ENCODE peak calls at places on chromosomes 1 and 21, in five cellular contexts. Q, M, C, X and N are unnamed samples.

GRCh38 chr1:236417325-236417724 is 23.2 kb downstream of the EDARADD start:
- DNase-seq in Q (no peak), M (no peak), X (no peak), C (no peak), N (no peak)

GRCh38 chr1:244102051-244102450 is 51.0 kb downstream of the ZBTB18 start:
- DNase-seq in Q (no peak), X (no peak), C (no peak), M (no peak), N (no peak)

GRCh38 chr1:150151291-150152181 is 1.8 kb downstream of the PLEKHO1 start:
- DNase-seq in X (no peak), C (peak; percentile 25), Q (no peak), M (peak; percentile 35), N (no peak)

GRCh38 chr1:208108646-208109330 is 135.4 kb downstream of the PLXNA2 start:
- DNase-seq in C (no peak), Q (no peak), M (no peak), X (no peak), N (no peak)

GRCh38 chr1:67135354-67135753 is 584 bp upstream of the C1orf141 start:
- DNase-seq in X (no peak), M (no peak), Q (no peak), C (no peak), N (peak; percentile 13)

GRCh38 chr1:82279241-82279640 is 478.5 kb downstream of the ADGRL2 start:
- DNase-seq in Q (no peak), X (no peak), M (no peak), C (no peak), N (no peak)

GRCh38 chr1:64745181-64745985 is 508 bp downstream of the RAVER2 start:
- DNase-seq in Q (peak; percentile 16), M (peak; percentile 47), C (peak; percentile 14), X (no peak), N (peak; percentile 47)

GRCh38 chr1:162304736-162305135 is 71.9 kb downstream of the SPATA46 start:
- DNase-seq in Q (no peak), C (no peak), M (no peak), X (no peak), N (no peak)

GRCh38 chr1:43563779-43564616 is 33.3 kb downstream of the PTPRF start:
- DNase-seq in C (no peak), X (no peak), M (no peak), Q (no peak), N (no peak)

GRCh38 chr1:175130649-175131045 is 61.9 kb downstream of the KIAA0040 start:
- DNase-seq in M (no peak), X (no peak), Q (no peak), C (no peak), N (no peak)

GRCh38 chr1:164589961-164590507 is 31.1 kb downstream of the PBX1 start:
- DNase-seq in Q (no peak), M (no peak), X (no peak), C (no peak), N (no peak)

GRCh38 chr1:151992345-151993083 is 1.1 kb downstream of the S100A10 start:
- DNase-seq in Q (no peak), C (peak; percentile 89), M (peak; percentile 99), X (no peak), N (peak; percentile 100)

GRCh38 chr1:231985624-231986023 is 359.0 kb downstream of the DISC1 start:
- DNase-seq in M (peak; percentile 38), X (no peak), C (no peak), Q (no peak), N (no peak)

GRCh38 chr21:16085436-16085835 is 355.7 kb downstream of the USP25 start:
- DNase-seq in M (peak; percentile 13), X (no peak), C (no peak), Q (no peak), N (no peak)

GRCh38 chr1:113981962-113982931 is 3.0 kb downstream of the OLFML3 start:
- DNase-seq in C (peak; percentile 79), X (no peak), Q (no peak), M (peak; percentile 71), N (peak; percentile 59)

GRCh38 chr1:117652421-117652820 is 46.6 kb downstream of the TENT5C start:
- DNase-seq in M (peak; percentile 60), Q (no peak), C (no peak), X (no peak), N (no peak)